ENCODE peak calls at places on chromosomes 16 and 17, in ten cellular contexts. V is effector CD8-positive, alpha-beta T cell; W is stimulated activated CD8-positive, alpha-beta memory T cell treated with anti-CD3 and anti-CD28 coated beads, Interleukin-15, amount 100 ng/mL, for 24 hours; R is smooth muscle cell of the brain vasculature; E is T-helper 2 cell; T is NT2/D1; Y is activated T-cell treated with anti-CD3 and anti-CD28 coated beads, Interleukin-2, amount 50 U/mL, for 72 hours; S is CD4-positive, alpha-beta T cell; J is NCI-H2081; F is EL. M is an unnamed sample.

GRCh38 chr16:66509576-66509975 is 40.3 kb downstream of the TK2 start:
- DNase-seq in Y (no peak), F (no peak), T (no peak), E (no peak), R (no peak), J (no peak), W (no peak), V (no peak), S (no peak), M (no peak)

GRCh38 chr16:65318138-65318537 is 196.3 kb upstream of the CDH11 start:
- DNase-seq in J (no peak), S (no peak), R (peak), V (no peak), F (no peak), E (no peak), W (no peak), Y (no peak), T (peak), M (peak)

GRCh38 chr17:43840814-43841213 is 6.2 kb upstream of the CD300LG start:
- DNase-seq in W (no peak), E (no peak), F (peak), Y (no peak), V (no peak), J (no peak), T (no peak), S (no peak), R (no peak), M (no peak)

GRCh38 chr17:44952946-44953475 is 5.4 kb upstream of the KIF18B start:
- DNase-seq in E (no peak), Y (no peak), F (no peak), R (no peak), V (no peak), T (no peak), J (no peak), W (no peak), S (no peak), M (no peak)

GRCh38 chr16:75710344-75710743 is 9.1 kb upstream of the DUXB start:
- DNase-seq in F (no peak), Y (no peak), T (no peak), E (no peak), W (no peak), R (no peak), V (no peak), S (no peak), J (no peak), M (no peak)

GRCh38 chr16:15466131-15466530 is 31.7 kb downstream of the BMERB1 start:
- DNase-seq in V (no peak), F (no peak), S (no peak), R (no peak), Y (no peak), J (no peak), W (no peak), E (no peak), T (no peak), M (no peak)

GRCh38 chr16:48220891-48221290 is 23.2 kb upstream of the LONP2 start:
- DNase-seq in S (no peak), J (no peak), W (no peak), T (no peak), F (no peak), R (no peak), Y (no peak), E (no peak), V (no peak), M (no peak)

GRCh38 chr17:51015145-51015558 is 105.5 kb downstream of the SPAG9 start:
- DNase-seq in F (no peak), Y (no peak), W (no peak), R (peak), V (no peak), E (no peak), S (no peak), J (peak), T (no peak), M (peak)

GRCh38 chr17:79836952-79837887 is 2.0 kb downstream of the CBX4 start:
- DNase-seq in S (peak), T (no peak), R (no peak), J (peak), V (no peak), F (no peak), Y (peak), E (no peak), W (no peak), M (no peak)

GRCh38 chr16:29784901-29785500 is 5.5 kb upstream of the KIF22 start:
- DNase-seq in Y (peak), E (peak), S (peak), W (no peak), T (peak), J (no peak), F (peak), V (peak), R (no peak), M (no peak)

M was measured in DMS 273 treated with DMSO at 0.1 percent for 48 hours.